ENCODE peak calls at places on chromosomes 2 and 18, in four cellular contexts. V is heart left ventricle, G is AG10803, R is tibial artery. T is an unnamed sample.

GRCh38 chr2:226208726-226209125 is 590.9 kb downstream of the IRS1 start:
- DNase-seq in V (no peak), G (peak), R (no peak), T (no peak)

GRCh38 chr2:71882949-71883472 is 264.7 kb downstream of the CYP26B1 start:
- DNase-seq in V (peak), G (peak), R (peak), T (no peak)

GRCh38 chr18:468841-469796 is 31.4 kb downstream of the COLEC12 start:
- DNase-seq in V (no peak), G (no peak), R (no peak), T (no peak)

GRCh38 chr2:217703102-217703501 is 299.7 kb downstream of the TNS1 start:
- DNase-seq in V (no peak), G (no peak), R (no peak), T (no peak)

GRCh38 chr2:203535784-203536590 is 886 bp upstream of the RAPH1 start:
- DNase-seq in V (no peak), G (peak), R (no peak), T (no peak)

GRCh38 chr18:63974991-63975390 is 5.1 kb downstream of the SERPINB8 start:
- DNase-seq in V (no peak), G (peak), R (no peak), T (no peak)

GRCh38 chr2:239276813-239277193 is 124.0 kb downstream of the HDAC4 start:
- DNase-seq in V (no peak), G (no peak), R (peak), T (peak)

GRCh38 chr2:172456002-172456401 is 28.6 kb downstream of the ITGA6 start:
- DNase-seq in V (no peak), G (no peak), R (no peak), T (no peak)

GRCh38 chr2:170747921-170748320 is 22.3 kb upstream of the ERICH2 start:
- DNase-seq in V (no peak), G (peak), R (no peak), T (no peak)

GRCh38 chr2:150491943-150492342 is 4.5 kb upstream of the RND3 start:
- DNase-seq in V (no peak), G (peak), R (no peak), T (no peak)

GRCh38 chr2:32559136-32559535 is 68.7 kb upstream of the TTC27 start:
- DNase-seq in V (no peak), G (peak), R (no peak), T (peak)

GRCh38 chr2:68764781-68765385 is 30.3 kb downstream of the ARHGAP25 start:
- DNase-seq in V (no peak), G (peak), R (no peak), T (no peak)

GRCh38 chr2:9354318-9354717 is 69.0 kb downstream of the ITGB1BP1 start:
- DNase-seq in V (no peak), G (no peak), R (no peak), T (no peak)

GRCh38 chr2:197211881-197212342 is 98.7 kb downstream of the ANKRD44 start:
- DNase-seq in V (no peak), G (no peak), R (no peak), T (no peak)

GRCh38 chr2:71716697-71717624 is 263.6 kb downstream of the DYSF start:
- DNase-seq in V (peak), G (peak), R (peak), T (no peak)

GRCh38 chr18:63206433-63207153 is 113.0 kb downstream of the BCL2 start:
- DNase-seq in V (no peak), G (no peak), R (no peak), T (no peak)

GRCh38 chr2:9310827-9311226 is 104.2 kb downstream of the ASAP2 start:
- DNase-seq in V (no peak), G (peak), R (no peak), T (no peak)

GRCh38 chr2:45938649-45939511 is 287.4 kb downstream of the PRKCE start:
- DNase-seq in V (peak), G (peak), R (peak), T (no peak)

GRCh38 chr18:74473976-74474375 is 16.9 kb upstream of the DIPK1C start:
- DNase-seq in V (no peak), G (no peak), R (no peak), T (no peak)

GRCh38 chr18:61635901-61636528 is 256.8 kb downstream of the RNF152 start:
- DNase-seq in V (peak), G (peak), R (peak), T (peak)

GRCh38 chr2:220175967-220176366 is 548.5 kb downstream of the SLC4A3 start:
- DNase-seq in V (no peak), G (no peak), R (no peak), T (no peak)

GRCh38 chr2:72980535-72981217 is 63.4 kb downstream of the EMX1 start:
- DNase-seq in V (peak), G (peak), R (no peak), T (no peak)

GRCh38 chr2:157150747-157151146 is 106.8 kb upstream of the GALNT5 start:
- DNase-seq in V (no peak), G (no peak), R (no peak), T (no peak)

GRCh38 chr2:176534798-176535479 is 265.7 kb downstream of the MTX2 start:
- DNase-seq in V (no peak), G (peak), R (no peak), T (no peak)

GRCh38 chr2:170651603-170652002 is 63.5 kb upstream of the SP5 start:
- DNase-seq in V (no peak), G (no peak), R (no peak), T (no peak)

GRCh38 chr18:3261393-3262233 is at the start of gene MYL12B:
- DNase-seq in V (peak), G (peak), R (peak), T (peak)

GRCh38 chr2:165952600-165953210 is 871 bp downstream of the TTC21B start:
- DNase-seq in V (no peak), G (no peak), R (no peak), T (no peak)

GRCh38 chr2:17171446-17172049 is 346.7 kb downstream of the RAD51AP2 start:
- DNase-seq in V (no peak), G (peak), R (no peak), T (no peak)

GRCh38 chr2:182541268-182541667 is 114.4 kb upstream of the PDE1A start:
- DNase-seq in V (no peak), G (no peak), R (no peak), T (no peak)

GRCh38 chr2:10941383-10941782 is 29.6 kb downstream of the KCNF1 start:
- DNase-seq in V (no peak), G (no peak), R (no peak), T (no peak)

GRCh38 chr2:69074926-69075325 is 61.9 kb downstream of the ANTXR1 start:
- DNase-seq in V (no peak), G (no peak), R (no peak), T (no peak)

GRCh38 chr2:56889738-56890137 is 705.9 kb downstream of the CCDC85A start:
- DNase-seq in V (no peak), G (peak), R (no peak), T (no peak)

GRCh38 chr18:58569490-58569911 is 59.4 kb downstream of the ALPK2 start:
- DNase-seq in V (no peak), G (peak), R (no peak), T (no peak)

GRCh38 chr2:176745543-176746331 is 466.9 kb upstream of the HNRNPA3 start:
- DNase-seq in V (no peak), G (no peak), R (no peak), T (no peak)

DNA sequence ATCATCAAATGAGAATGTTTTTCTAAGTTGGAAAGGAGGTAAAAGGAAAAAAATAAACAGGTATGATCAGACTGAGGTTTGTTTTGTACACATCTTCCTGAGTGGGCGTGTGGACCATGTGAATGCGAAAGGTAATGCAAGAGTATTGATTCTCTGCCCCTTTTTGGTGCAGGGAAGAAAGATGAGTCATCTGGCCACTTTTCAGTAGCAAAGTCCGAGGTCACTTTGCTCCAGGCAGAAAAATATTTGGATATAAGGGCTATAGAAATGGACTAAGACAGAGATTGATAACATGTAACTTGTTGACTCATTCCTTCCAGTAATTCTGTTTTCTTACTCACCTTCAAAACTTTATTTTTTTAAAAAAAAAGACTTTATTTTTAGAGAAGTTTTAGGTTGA is 130.5 kb downstream of the DSEL start:
- DNase-seq in V (no peak), G (no peak), R (no peak), T (no peak)
- TF ChIP-seq CTCF in V (no peak), G (no peak), R (no peak), T (no peak)

GRCh38 chr2:128233790-128234395 is 84.8 kb downstream of the HS6ST1 start:
- DNase-seq in V (no peak), G (no peak), R (no peak), T (no peak)
- TF ChIP-seq CTCF in V (no peak), G (no peak), R (no peak), T (peak)

GRCh38 chr2:161067846-161068245 is 92.4 kb upstream of the TANK start:
- DNase-seq in V (no peak), G (no peak), R (no peak), T (no peak)

GRCh38 chr2:161061786-161062185 is 98.4 kb upstream of the TANK start:
- DNase-seq in V (no peak), G (no peak), R (no peak), T (no peak)

GRCh38 chr2:161059388-161059787 is 100.8 kb upstream of the TANK start:
- DNase-seq in V (no peak), G (no peak), R (no peak), T (no peak)

GRCh38 chr2:161063074-161063945 is 96.9 kb upstream of the TANK start:
- DNase-seq in V (no peak), G (peak), R (peak), T (peak)

DNA sequence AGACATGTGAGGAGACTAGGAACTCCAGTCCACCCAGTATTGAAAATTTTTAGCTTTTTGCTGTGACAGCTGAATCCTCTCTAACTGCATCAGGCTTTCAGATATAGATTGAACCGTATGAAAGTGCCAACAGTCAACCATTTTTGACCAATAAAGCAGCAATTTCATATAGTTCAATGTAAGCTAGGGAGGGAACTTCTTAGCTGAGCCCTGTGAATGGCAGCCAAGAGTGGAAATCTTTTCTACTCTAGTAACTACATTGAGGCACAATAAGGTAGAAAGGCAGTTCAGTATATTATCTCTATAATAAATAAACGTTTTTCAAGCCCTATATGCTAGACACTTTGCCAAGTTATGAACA is 96.3 kb upstream of the TANK start:
- DNase-seq in V (no peak), G (no peak), R (no peak), T (no peak)
- TF ChIP-seq CTCF in V (no peak), G (no peak), R (no peak), T (peak)

GRCh38 chr2:127055786-127056076 is 51.2 kb downstream of the BIN1 start:
- DNase-seq in V (no peak), G (no peak), R (no peak), T (no peak)
- TF ChIP-seq CTCF in V (no peak), G (no peak), R (no peak), T (no peak)

GRCh38 chr2:74886251-74886650 is 52.3 kb downstream of the HK2 start:
- DNase-seq in V (no peak), G (no peak), R (no peak), T (no peak)

GRCh38 chr2:74884866-74885265 is 50.9 kb downstream of the HK2 start:
- DNase-seq in V (no peak), G (no peak), R (no peak), T (no peak)

GRCh38 chr2:74887961-74888670 is 54.2 kb downstream of the HK2 start:
- DNase-seq in V (no peak), G (peak), R (no peak), T (no peak)

GRCh38 chr2:74887445-74887951 is 53.6 kb downstream of the HK2 start:
- DNase-seq in V (no peak), G (peak), R (no peak), T (no peak)

DNA sequence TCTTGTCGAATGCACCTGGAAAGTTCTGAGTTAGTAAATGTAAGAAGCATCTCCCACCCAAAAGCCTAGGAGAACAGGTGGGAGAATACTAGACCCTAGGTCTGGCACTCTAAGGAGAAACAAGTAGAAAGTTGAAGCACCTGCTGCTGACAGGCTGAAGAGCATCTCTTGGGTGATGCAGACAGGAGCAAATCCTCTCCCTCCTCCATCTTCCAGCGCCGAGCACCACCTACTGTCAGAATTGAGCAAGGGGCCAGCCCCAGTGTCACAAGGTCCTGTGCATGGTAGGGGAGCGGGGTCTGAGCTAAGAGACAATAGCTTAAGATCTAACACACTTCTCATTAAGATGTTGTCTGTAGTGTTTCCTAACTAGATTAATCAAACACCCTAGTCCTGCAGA is 52.9 kb downstream of the HK2 start:
- DNase-seq in V (no peak), G (no peak), R (no peak), T (no peak)
- TF ChIP-seq CTCF in V (no peak), G (no peak), R (no peak), T (no peak)

DNA sequence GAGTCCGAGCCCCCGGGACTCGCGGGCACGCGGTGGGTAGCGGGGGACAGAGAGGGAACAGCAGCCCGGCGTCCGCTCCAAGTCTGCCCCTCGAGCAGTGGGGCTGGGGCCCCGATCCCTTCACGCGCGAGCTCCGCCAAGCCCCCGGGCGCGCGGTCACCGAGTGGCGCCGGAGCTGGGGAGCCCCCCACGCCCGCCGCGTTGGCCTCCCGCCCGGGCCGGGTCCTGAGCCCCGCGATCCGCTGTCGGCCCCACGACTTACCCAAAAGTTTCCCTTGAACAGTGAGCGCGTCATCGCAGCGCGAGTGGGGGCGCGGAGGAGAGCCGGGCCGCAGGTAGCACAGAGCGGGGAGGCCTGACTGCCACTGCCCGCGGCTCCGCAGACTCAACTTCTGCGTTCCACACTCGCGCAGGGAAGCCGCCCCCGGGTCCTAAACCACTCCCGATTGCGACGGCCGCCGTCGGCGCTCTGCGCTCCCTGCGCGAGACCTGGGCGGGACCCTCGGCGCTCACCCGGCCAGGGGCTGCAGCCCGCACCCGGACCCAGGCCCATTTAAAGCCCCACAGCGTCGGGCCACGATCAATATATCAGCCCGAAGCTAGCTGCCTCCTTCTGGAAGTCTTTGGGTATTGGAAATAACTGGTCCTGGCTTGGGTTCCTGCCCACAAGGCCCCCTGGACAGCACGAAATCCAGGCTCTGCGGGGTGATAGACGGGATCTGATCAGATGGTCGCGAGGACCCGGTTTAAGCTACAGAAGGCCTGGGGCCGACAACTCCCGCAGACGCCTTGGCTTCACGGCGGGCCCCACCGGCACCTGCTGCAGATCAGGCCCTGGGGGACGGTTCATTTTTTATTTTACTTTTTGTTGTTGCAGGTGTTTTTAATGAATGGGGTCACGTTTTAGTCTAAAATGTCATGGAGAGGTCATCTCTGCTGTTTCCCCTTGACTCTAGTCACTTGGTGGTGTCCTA is at the start of gene PSTPIP2:
- DNase-seq in V (peak), G (peak), R (peak), T (peak)
- TF ChIP-seq CTCF in V (no peak), G (no peak), R (no peak), T (no peak)

GRCh38 chr2:59774821-59775463 is 778.5 kb downstream of the BCL11A start:
- DNase-seq in V (no peak), G (no peak), R (no peak), T (no peak)
- TF ChIP-seq CTCF in V (no peak), G (no peak), R (no peak), T (no peak)

DNA sequence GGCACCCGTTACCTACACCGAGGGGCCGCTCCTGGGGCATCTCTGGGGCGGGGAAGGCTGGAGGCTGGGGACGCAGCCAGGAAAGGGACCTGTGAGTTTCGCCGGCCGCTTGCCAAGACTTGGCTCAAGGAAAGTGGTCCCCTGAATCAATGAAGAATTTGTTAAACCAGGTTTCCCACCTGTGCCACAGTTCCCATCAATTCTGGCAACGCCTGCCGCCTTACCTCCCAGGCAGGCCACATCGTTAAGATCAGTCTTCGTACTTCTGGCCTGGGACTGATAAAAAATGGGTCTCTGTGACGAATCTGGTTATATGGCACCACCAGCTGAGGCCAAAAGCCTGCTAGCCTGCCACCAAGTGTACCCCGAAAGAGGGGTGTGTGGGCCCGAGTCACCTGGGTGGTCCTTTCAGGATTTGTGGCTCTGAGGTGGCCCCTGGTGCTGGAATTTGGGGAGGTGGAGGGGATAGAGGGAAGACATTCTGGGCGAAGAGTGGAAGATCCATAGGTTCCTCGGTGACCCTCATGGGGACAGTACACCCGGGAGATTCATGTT is 789 bp upstream of the TGFA start:
- DNase-seq in V (no peak), G (no peak), R (no peak), T (no peak)
- TF ChIP-seq CTCF in V (no peak), G (no peak), R (no peak), T (peak)

GRCh38 chr18:46148810-46149209 is 44.6 kb downstream of the HAUS1 start:
- DNase-seq in V (no peak), G (peak), R (peak), T (no peak)
- TF ChIP-seq CTCF in V (peak), G (peak), R (peak), T (peak)

DNA sequence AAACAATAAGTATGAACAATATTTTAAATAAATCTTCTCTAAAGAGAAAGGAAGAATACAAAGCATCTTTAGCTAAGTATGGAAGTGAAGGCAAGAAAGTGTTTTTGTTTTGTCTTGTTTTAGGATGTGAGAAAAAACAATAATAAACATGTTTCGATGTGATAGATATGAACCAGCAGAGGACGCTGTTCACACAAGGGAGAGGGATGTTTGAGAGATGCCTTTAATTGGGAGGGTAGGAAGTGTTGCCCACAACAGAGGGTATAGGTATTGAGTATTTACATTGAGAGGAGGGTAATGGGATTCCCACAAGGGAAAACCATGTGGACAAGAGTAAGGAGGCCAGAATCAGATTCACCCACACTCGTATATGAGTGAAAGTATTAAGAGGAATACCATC is 55.1 kb downstream of the CDH19 start:
- DNase-seq in V (no peak), G (no peak), R (no peak), T (no peak)
- TF ChIP-seq CTCF in V (no peak), G (no peak), R (no peak), T (no peak)